ENCODE peak calls at places on chromosome X, in eight cellular contexts. B is activated T-helper 1 cell treated with Interleukin-2 at 50 U/mL for 16 hours; L is GM20000; X is CMK; N is AG08396; Q is activated CD8-positive, alpha-beta memory T cell treated with anti-CD3 and anti-CD28 coated beads for 1 hour; J is AG10803; E is GM12891. H is an unnamed sample.

GRCh38 chrX:9320940-9321339 is 143.9 kb upstream of the TBL1X start:
- DNase-seq in B (no peak), L (no peak), X (no peak), N (no peak), Q (no peak), J (no peak), E (no peak), H (no peak)

GRCh38 chrX:12891915-12892506 is 14.4 kb upstream of the TLR8 start:
- DNase-seq in B (no peak), L (peak; percentile 20), X (no peak), N (no peak), Q (no peak), J (no peak), E (no peak), H (peak; percentile 63)

GRCh38 chrX:48626401-48627298 is 29.4 kb downstream of the WDR13 start:
- DNase-seq in B (no peak), L (no peak), X (no peak), N (no peak), Q (no peak), J (no peak), E (no peak), H (no peak)

GRCh38 chrX:5176766-5177165 is 1051.9 kb downstream of the NLGN4X start:
- DNase-seq in B (no peak), L (no peak), X (no peak), N (no peak), Q (no peak), J (no peak), E (no peak), H (no peak)

GRCh38 chrX:133384454-133384853 is 30.8 kb downstream of the GPC4 start:
- DNase-seq in B (no peak), L (no peak), X (no peak), N (no peak), Q (no peak), J (no peak), E (no peak), H (no peak)

GRCh38 chrX:139691843-139692505 is 16.0 kb downstream of the MCF2 start:
- DNase-seq in B (no peak), L (no peak), X (no peak), N (peak; percentile 4), Q (no peak), J (no peak), E (no peak), H (no peak)

GRCh38 chrX:38052096-38052495 is 45.7 kb downstream of the SYTL5 start:
- DNase-seq in B (no peak), L (no peak), X (no peak), N (peak; percentile 9), Q (no peak), J (peak; percentile 80), E (no peak), H (no peak)

GRCh38 chrX:108217877-108218276 is 126.3 kb downstream of the ATG4A start:
- DNase-seq in B (no peak), L (no peak), X (no peak), N (no peak), Q (no peak), J (no peak), E (no peak), H (no peak)

GRCh38 chrX:45619290-45619689 is 418.6 kb upstream of the DIPK2B start:
- DNase-seq in B (no peak), L (no peak), X (no peak), N (no peak), Q (no peak), J (peak; percentile 56), E (no peak), H (no peak)

GRCh38 chrX:119636419-119636818 is 30.2 kb upstream of the NKRF start:
- DNase-seq in B (no peak), L (no peak), X (no peak), N (no peak), Q (no peak), J (no peak), E (no peak), H (no peak)

GRCh38 chrX:135985123-135985973 is at the start of gene SLC9A6:
- DNase-seq in B (peak; percentile 52), L (peak; percentile 86), X (peak; percentile 21), N (peak; percentile 77), Q (no peak), J (peak; percentile 35), E (peak; percentile 55), H (peak; percentile 84)

GRCh38 chrX:154036513-154036912 is 16.8 kb upstream of the IRAK1 start:
- DNase-seq in B (no peak), L (peak; percentile 44), X (no peak), N (no peak), Q (no peak), J (no peak), E (no peak), H (no peak)

GRCh38 chrX:56113785-56114436 is 118.2 kb upstream of the KLF8 start:
- DNase-seq in B (no peak), L (no peak), X (no peak), N (no peak), Q (no peak), J (no peak), E (no peak), H (no peak)

GRCh38 chrX:140507223-140507981 is 2.5 kb upstream of the SOX3 start:
- DNase-seq in B (no peak), L (no peak), X (no peak), N (no peak), Q (no peak), J (no peak), E (no peak), H (no peak)

GRCh38 chrX:25523574-25523973 is 507.8 kb upstream of the ARX start:
- DNase-seq in B (no peak), L (peak; percentile 5), X (no peak), N (no peak), Q (no peak), J (peak; percentile 7), E (no peak), H (peak; percentile 27)

GRCh38 chrX:118976599-118977340 is 2.4 kb downstream of the LONRF3 start:
- DNase-seq in B (no peak), L (peak; percentile 9), X (no peak), N (peak; percentile 35), Q (no peak), J (no peak), E (no peak), H (peak; percentile 55)

GRCh38 chrX:19889582-19890342 is 2.4 kb upstream of the SH3KBP1 start:
- DNase-seq in B (peak; percentile 25), L (peak; percentile 49), X (no peak), N (peak; percentile 30), Q (no peak), J (peak; percentile 51), E (peak; percentile 18), H (peak; percentile 86)